ENCODE peak calls at places on chromosomes 11 and 22, in seven cellular contexts. H is GM19239; X is activated CD8-positive, alpha-beta memory T cell treated with anti-CD3 and anti-CD28 coated beads, Interleukin-2, amount 50 U/mL, for 4 hours; L is germinal center; P is C1 segment of cervical spinal cord; T is CD4-positive, alpha-beta memory T cell; S is stimulated activated CD8-positive, alpha-beta memory T cell treated with anti-CD3 and anti-CD28 coated beads, Interleukin-15, amount 100 ng/mL, for 24 hours. F is an unnamed sample.

GRCh38 chr11:102622258-102622657 is 2.9 kb downstream of the MMP20 start:
- DNase-seq in S (no peak), T (no peak), P (no peak), X (no peak), L (no peak), H (no peak), F (no peak)

GRCh38 chr22:40046126-40046525 is 51.4 kb downstream of the FAM83F start:
- DNase-seq in S (no peak), L (no peak), T (no peak), H (no peak), P (no peak), X (peak), F (no peak)

GRCh38 chr11:71452354-71453020 is 516 bp upstream of the NADSYN1 start:
- DNase-seq in T (peak), L (peak), S (no peak), X (peak), P (peak), H (no peak), F (peak)

GRCh38 chr22:31126869-31127175 is 4.1 kb downstream of the INPP5J start:
- DNase-seq in S (no peak), H (no peak), X (no peak), L (no peak), T (no peak), P (no peak), F (no peak)

GRCh38 chr11:86513138-86513537 is 138.5 kb downstream of the CCDC81 start:
- DNase-seq in L (no peak), P (no peak), T (no peak), X (no peak), S (no peak), H (no peak), F (no peak)

GRCh38 chr22:31719850-31720471 is 30.0 kb downstream of the PRR14L start:
- DNase-seq in S (no peak), H (no peak), P (no peak), L (no peak), T (no peak), X (no peak), F (no peak)

GRCh38 chr11:94794287-94795168 is 26.4 kb downstream of the AMOTL1 start:
- DNase-seq in X (no peak), S (no peak), L (no peak), P (no peak), T (no peak), H (no peak), F (no peak)

GRCh38 chr22:28978158-28978557 is 83.5 kb downstream of the C22orf31 start:
- DNase-seq in S (no peak), P (no peak), L (no peak), H (no peak), T (no peak), X (no peak), F (no peak)

GRCh38 chr11:2798951-2799761 is 86.4 kb downstream of the CDKN1C start:
- DNase-seq in L (no peak), S (no peak), X (no peak), P (no peak), H (no peak), T (no peak), F (no peak)

GRCh38 chr11:9943346-9944110 is 279.7 kb downstream of the SWAP70 start:
- DNase-seq in S (no peak), X (no peak), P (no peak), H (no peak), L (no peak), T (no peak), F (no peak)

GRCh38 chr11:2577071-2578005 is 122.5 kb downstream of the KCNQ1OT1 start:
- DNase-seq in T (peak), S (no peak), X (peak), P (no peak), L (no peak), H (no peak), F (no peak)

GRCh38 chr22:31291403-31291715 is 929 bp downstream of the PIK3IP1 start:
- DNase-seq in T (no peak), X (no peak), L (no peak), H (no peak), P (no peak), S (no peak), F (no peak)

GRCh38 chr22:42820075-42820763 is 36.9 kb downstream of the ARFGAP3 start:
- DNase-seq in T (no peak), H (no peak), L (peak), S (no peak), P (no peak), X (no peak), F (no peak)

GRCh38 chr22:46068908-46069481 is 81.3 kb upstream of the PPARA start:
- DNase-seq in P (no peak), X (peak), S (no peak), T (no peak), L (no peak), H (no peak), F (no peak)

GRCh38 chr11:123188508-123189165 is 6.4 kb downstream of the CLMP start:
- DNase-seq in L (no peak), T (no peak), H (no peak), X (no peak), S (no peak), P (peak), F (no peak)

GRCh38 chr22:27962268-27963191 is 43.5 kb upstream of the PITPNB start:
- DNase-seq in T (no peak), L (no peak), H (no peak), S (no peak), X (no peak), P (no peak), F (no peak)

GRCh38 chr22:38700789-38701628 is at the start of gene JOSD1:
- DNase-seq in P (peak), T (peak), X (peak), S (peak), L (peak), H (peak), F (peak)

GRCh38 chr11:87290304-87290922 is 252.7 kb downstream of the TMEM135 start:
- DNase-seq in P (no peak), S (no peak), T (no peak), L (peak), X (no peak), H (peak), F (no peak)

GRCh38 chr22:46781291-46781690 is 18.8 kb downstream of the TBC1D22A start:
- DNase-seq in T (no peak), H (no peak), P (no peak), S (no peak), L (no peak), X (no peak), F (no peak)

GRCh38 chr11:821513-822371 is 3.0 kb downstream of the PNPLA2 start:
- DNase-seq in T (no peak), L (no peak), S (no peak), X (no peak), P (no peak), H (no peak), F (no peak)

GRCh38 chr11:109040303-109040702 is 375.4 kb downstream of the DDX10 start:
- DNase-seq in S (no peak), P (no peak), L (no peak), T (no peak), X (no peak), H (peak), F (no peak)

GRCh38 chr11:75342966-75343870 is 8.2 kb downstream of the ARRB1 start:
- DNase-seq in L (no peak), T (no peak), P (no peak), H (no peak), X (no peak), S (no peak), F (no peak)

GRCh38 chr11:77695417-77695816 is 57.8 kb upstream of the CLNS1A start:
- DNase-seq in X (no peak), S (no peak), L (no peak), P (no peak), T (no peak), H (no peak), F (no peak)

F was measured in T-helper 22 cell.